ENCODE peak calls at places on chromosomes 12 and 14, in four cellular contexts. I, H, X and R are unnamed samples.

GRCh38 chr12:24595652-24596235 is 353.2 kb downstream of the BCAT1 start:
- DNase-seq in I (no peak), H (no peak), X (no peak), R (no peak)

GRCh38 chr14:60944206-60944605 is 36.7 kb downstream of the TRMT5 start:
- DNase-seq in I (no peak), H (no peak), X (no peak), R (peak; percentile 20)

GRCh38 chr12:2959508-2960431 is 573 bp downstream of the TEAD4 start:
- DNase-seq in I (peak; percentile 58), H (no peak), X (no peak), R (peak; percentile 73)

GRCh38 chr12:76519538-76519937 is 40.0 kb downstream of the OSBPL8 start:
- DNase-seq in I (no peak), H (no peak), X (no peak), R (peak; percentile 85)

GRCh38 chr12:121413917-121414316 is 14.0 kb downstream of the RNF34 start:
- DNase-seq in I (no peak), H (no peak), X (no peak), R (no peak)

GRCh38 chr14:100504372-100505078 is 82.7 kb downstream of the BEGAIN start:
- DNase-seq in I (no peak), H (no peak), X (peak; percentile 14), R (peak; percentile 15)

GRCh38 chr14:69828372-69828771 is 31.3 kb upstream of the SLC10A1 start:
- DNase-seq in I (no peak), H (no peak), X (no peak), R (no peak)

GRCh38 chr14:78232666-78233065 is 62.5 kb downstream of the NRXN3 start:
- DNase-seq in I (no peak), H (no peak), X (no peak), R (no peak)

GRCh38 chr14:94054401-94054800 is 26.6 kb downstream of the DDX24 start:
- DNase-seq in I (no peak), H (no peak), X (no peak), R (no peak)

GRCh38 chr14:92687681-92688433 is 60.6 kb downstream of the LGMN start:
- DNase-seq in I (no peak), H (no peak), X (no peak), R (peak; percentile 49)

GRCh38 chr14:74278080-74278479 is 24.7 kb downstream of the ABCD4 start:
- DNase-seq in I (no peak), H (no peak), X (no peak), R (no peak)

GRCh38 chr12:2690348-2691000 is 104.3 kb upstream of the FKBP4 start:
- DNase-seq in I (no peak), H (no peak), X (no peak), R (no peak)

GRCh38 chr12:97568336-97569180 is 106.0 kb downstream of the RMST start:
- DNase-seq in I (peak; percentile 85), H (no peak), X (no peak), R (no peak)

GRCh38 chr12:2429032-2429431 is 365.7 kb upstream of the FKBP4 start:
- DNase-seq in I (no peak), H (no peak), X (peak; percentile 5), R (no peak)

GRCh38 chr12:130715996-130716917 is at the start of gene RIMBP2:
- DNase-seq in I (no peak), H (no peak), X (no peak), R (no peak)

GRCh38 chr12:43692064-43692463 is 66.5 kb downstream of the PUS7L start:
- DNase-seq in I (no peak), H (no peak), X (no peak), R (peak; percentile 19)

GRCh38 chr12:15706010-15706676 is 83.0 kb downstream of the EPS8 start:
- DNase-seq in I (peak; percentile 92), H (no peak), X (no peak), R (no peak)

GRCh38 chr12:4991373-4991772 is 52.3 kb upstream of the KCNA5 start:
- DNase-seq in I (no peak), H (no peak), X (no peak), R (no peak)

GRCh38 chr14:50778757-50779483 is 52.0 kb downstream of the NIN start:
- DNase-seq in I (no peak), H (no peak), X (no peak), R (no peak)

GRCh38 chr12:104372048-104372720 is 68.6 kb downstream of the EID3 start:
- DNase-seq in I (no peak), H (no peak), X (no peak), R (peak; percentile 41)

GRCh38 chr12:121797937-121798801 is 4.7 kb upstream of the RHOF start:
- DNase-seq in I (no peak), H (no peak), X (no peak), R (peak; percentile 64)

GRCh38 chr14:95025218-95025617 is 132.1 kb downstream of the DICER1 start:
- DNase-seq in I (no peak), H (no peak), X (no peak), R (no peak)

GRCh38 chr12:19183121-19183838 is 53.7 kb downstream of the PLEKHA5 start:
- DNase-seq in I (no peak), H (no peak), X (no peak), R (peak; percentile 26)

GRCh38 chr12:23560611-23561010 is 388.9 kb downstream of the SOX5 start:
- DNase-seq in I (no peak), H (no peak), X (no peak), R (no peak)

GRCh38 chr14:68878908-68879307 is 86.0 kb upstream of the ZFP36L1 start:
- DNase-seq in I (no peak), H (no peak), X (no peak), R (no peak)